ENCODE peak calls at places on chromosomes 1 and 21, in eight cellular contexts. X is HFF-Myc; R is CD4-positive, alpha-beta T cell; P is GM13976; E is endothelial cell; N is glutamatergic neuron; Q is heart left ventricle; K is cardiac muscle cell. H is an unnamed sample.

GRCh38 chr1:231493421-231494185 is 34.9 kb upstream of the TSNAX start:
- DNase-seq in X (peak), R (no peak), P (peak), E (no peak), N (no peak), Q (no peak), K (peak), H (no peak)

GRCh38 chr21:39673736-39674135 is 61.0 kb downstream of the B3GALT5 start:
- DNase-seq in X (no peak), R (no peak), P (no peak), E (no peak), N (no peak), Q (no peak), K (no peak), H (no peak)

GRCh38 chr1:103129255-103129654 is 20.9 kb upstream of the COL11A1 start:
- DNase-seq in X (no peak), R (no peak), P (no peak), E (no peak), N (no peak), Q (no peak), K (no peak), H (no peak)

GRCh38 chr1:21268281-21269239 is 21.7 kb downstream of the ECE1 start:
- DNase-seq in X (no peak), R (no peak), P (no peak), E (no peak), N (no peak), Q (peak), K (no peak), H (no peak)

GRCh38 chr1:44089371-44090070 is 29.1 kb upstream of the KLF17 start:
- DNase-seq in X (no peak), R (no peak), P (no peak), E (no peak), N (no peak), Q (no peak), K (no peak), H (no peak)

GRCh38 chr1:65050735-65051134 is 84.4 kb upstream of the JAK1 start:
- DNase-seq in X (no peak), R (no peak), P (no peak), E (no peak), N (no peak), Q (no peak), K (no peak), H (no peak)

GRCh38 chr1:150970818-150971582 is 3.6 kb downstream of the CERS2 start:
- DNase-seq in X (no peak), R (no peak), P (no peak), E (no peak), N (peak), Q (peak), K (peak), H (no peak)

GRCh38 chr1:200279810-200280411 is 129.9 kb downstream of the ZNF281 start:
- DNase-seq in X (peak), R (no peak), P (peak), E (peak), N (peak), Q (no peak), K (peak), H (no peak)

GRCh38 chr1:174408142-174408541 is 39.6 kb upstream of the GPR52 start:
- DNase-seq in X (peak), R (no peak), P (no peak), E (no peak), N (no peak), Q (no peak), K (no peak), H (peak)

GRCh38 chr1:80059940-80060339 is 1053.4 kb upstream of the ADGRL4 start:
- DNase-seq in X (no peak), R (no peak), P (no peak), E (no peak), N (no peak), Q (no peak), K (peak), H (no peak)

GRCh38 chr1:75641325-75641724 is 30.4 kb upstream of the SLC44A5 start:
- DNase-seq in X (no peak), R (no peak), P (no peak), E (no peak), N (no peak), Q (no peak), K (no peak), H (no peak)

GRCh38 chr21:46111857-46112730 is 14.2 kb downstream of the COL6A2 start:
- DNase-seq in X (no peak), R (no peak), P (no peak), E (peak), N (peak), Q (no peak), K (no peak), H (no peak)

GRCh38 chr1:154347961-154348360 is 22.6 kb downstream of the ATP8B2 start:
- DNase-seq in X (no peak), R (no peak), P (peak), E (no peak), N (no peak), Q (no peak), K (peak), H (no peak)

GRCh38 chr21:45215214-45215613 is 72.5 kb downstream of the POFUT2 start:
- DNase-seq in X (no peak), R (no peak), P (no peak), E (no peak), N (no peak), Q (no peak), K (no peak), H (no peak)

GRCh38 chr21:35382696-35383095 is 333.6 kb upstream of the RUNX1 start:
- DNase-seq in X (no peak), R (no peak), P (no peak), E (no peak), N (no peak), Q (no peak), K (no peak), H (no peak)

GRCh38 chr1:15994590-15995351 is 9.3 kb upstream of the SRARP start:
- DNase-seq in X (no peak), R (peak), P (peak), E (peak), N (peak), Q (peak), K (peak), H (no peak)

GRCh38 chr1:75616436-75617433 is 5.8 kb upstream of the SLC44A5 start:
- DNase-seq in X (peak), R (no peak), P (peak), E (peak), N (no peak), Q (no peak), K (peak), H (no peak)

GRCh38 chr1:240344918-240345317 is 253.2 kb downstream of the FMN2 start:
- DNase-seq in X (no peak), R (no peak), P (no peak), E (no peak), N (no peak), Q (no peak), K (no peak), H (no peak)

GRCh38 chr1:112332751-112333150 is 63.3 kb upstream of the CTTNBP2NL start:
- DNase-seq in X (no peak), R (no peak), P (no peak), E (no peak), N (no peak), Q (no peak), K (no peak), H (no peak)

GRCh38 chr1:1920608-1921458 is 1.8 kb upstream of the TMEM52 start:
- DNase-seq in X (no peak), R (no peak), P (no peak), E (peak), N (peak), Q (no peak), K (no peak), H (no peak)

GRCh38 chr1:20124451-20125057 is 5.2 kb upstream of the PLA2G2D start:
- DNase-seq in X (peak), R (no peak), P (no peak), E (no peak), N (no peak), Q (no peak), K (peak), H (peak)

GRCh38 chr1:39673215-39673614 is 1.3 kb upstream of the NT5C1A start:
- DNase-seq in X (no peak), R (no peak), P (no peak), E (no peak), N (no peak), Q (no peak), K (no peak), H (no peak)

GRCh38 chr1:39671793-39672550 is at the start of gene NT5C1A:
- DNase-seq in X (no peak), R (no peak), P (peak), E (peak), N (peak), Q (peak), K (peak), H (no peak)

GRCh38 chr1:39671433-39671792 is 494 bp downstream of the NT5C1A start:
- DNase-seq in X (no peak), R (no peak), P (peak), E (no peak), N (peak), Q (peak), K (no peak), H (no peak)

GRCh38 chr1:39670689-39671088 is 1.2 kb downstream of the NT5C1A start:
- DNase-seq in X (no peak), R (no peak), P (no peak), E (no peak), N (no peak), Q (no peak), K (no peak), H (no peak)

DNA sequence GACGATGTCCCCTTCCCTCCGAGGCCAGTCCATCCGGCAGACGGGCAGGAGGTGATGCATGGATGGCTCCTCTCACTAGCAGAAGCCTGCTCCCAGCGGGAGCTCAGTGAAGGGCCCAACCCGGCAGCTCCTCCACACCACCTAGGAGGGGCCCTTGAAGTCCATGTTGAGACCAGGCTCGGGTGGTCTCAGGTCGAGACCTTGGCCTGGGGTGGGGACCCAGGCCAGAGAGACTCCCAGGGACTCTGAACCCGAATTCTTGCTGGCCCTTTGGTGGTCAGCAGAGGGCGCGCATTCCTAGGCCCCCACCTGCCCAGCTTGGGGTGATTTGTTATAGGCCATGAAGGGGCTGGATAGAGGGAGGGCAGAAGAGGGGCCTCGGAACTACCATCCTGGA is 642 bp upstream of the NT5C1A start:
- DNase-seq in X (no peak), R (no peak), P (peak), E (peak), N (peak), Q (no peak), K (peak), H (no peak)
- TF ChIP-seq CTCF in X (peak), R (peak), P (peak), E (peak), N (peak), Q (peak), K (peak), H (peak)

DNA sequence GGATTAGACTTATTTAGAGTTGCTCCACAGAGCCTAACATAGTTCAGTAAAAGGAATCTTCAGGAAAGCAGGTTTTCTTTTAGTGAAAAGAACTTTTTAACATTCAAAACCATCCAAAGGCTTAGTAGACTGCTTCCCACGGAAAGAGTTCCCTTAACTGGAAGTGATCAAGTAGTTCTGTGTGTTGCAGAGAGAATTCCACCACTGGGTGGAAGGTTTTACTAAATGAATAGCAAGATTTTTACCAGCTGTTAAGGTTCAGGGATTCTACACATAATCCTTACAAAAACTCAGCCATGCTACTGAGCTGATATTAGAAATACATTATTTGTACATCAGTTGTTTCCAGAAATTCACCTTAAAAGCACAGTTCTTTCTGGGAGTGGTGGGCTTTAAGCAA is 119.7 kb downstream of the GDAP2 start:
- DNase-seq in X (no peak), R (no peak), P (no peak), E (no peak), N (no peak), Q (no peak), K (no peak), H (no peak)
- TF ChIP-seq CTCF in X (no peak), R (no peak), P (no peak), E (no peak), N (no peak), Q (no peak), K (no peak), H (peak)

DNA sequence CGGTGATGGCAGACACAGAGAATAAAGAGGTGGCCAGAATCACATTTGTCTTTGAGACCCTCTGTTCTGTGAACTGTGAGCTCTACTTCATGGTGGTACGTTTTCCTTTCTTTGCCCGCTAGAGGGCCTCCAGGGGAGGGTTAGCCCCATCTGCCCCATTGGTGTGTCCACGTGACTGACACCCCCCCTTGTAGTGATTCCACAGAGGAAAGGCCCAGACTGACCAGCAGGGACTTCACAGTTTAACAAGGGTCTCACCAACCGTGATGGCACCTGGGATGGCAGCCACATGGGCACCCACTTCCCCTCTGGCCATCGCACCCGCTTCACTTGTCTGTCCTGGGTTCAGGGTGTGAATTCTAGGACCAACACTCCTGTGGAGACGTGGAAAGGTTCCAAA is 22.3 kb upstream of the SARS1 start:
- DNase-seq in X (no peak), R (no peak), P (no peak), E (no peak), N (no peak), Q (no peak), K (no peak), H (no peak)
- TF ChIP-seq CTCF in X (peak), R (no peak), P (peak), E (no peak), N (no peak), Q (no peak), K (no peak), H (peak)

GRCh38 chr1:6795661-6796060 is 10.4 kb downstream of the CAMTA1 start:
- DNase-seq in X (no peak), R (no peak), P (no peak), E (no peak), N (no peak), Q (no peak), K (peak), H (no peak)
- TF ChIP-seq CTCF in X (no peak), R (no peak), P (no peak), E (no peak), N (no peak), Q (no peak), K (no peak), H (no peak)

GRCh38 chr1:63671514-63671913 is 78.3 kb downstream of the PGM1 start:
- DNase-seq in X (no peak), R (no peak), P (no peak), E (no peak), N (no peak), Q (no peak), K (no peak), H (no peak)

GRCh38 chr1:63674865-63675815 is 81.9 kb downstream of the PGM1 start:
- DNase-seq in X (no peak), R (no peak), P (no peak), E (no peak), N (no peak), Q (no peak), K (peak), H (no peak)

GRCh38 chr1:63677497-63677896 is 84.3 kb downstream of the PGM1 start:
- DNase-seq in X (no peak), R (no peak), P (no peak), E (no peak), N (no peak), Q (no peak), K (no peak), H (no peak)

GRCh38 chr1:63678200-63678599 is 85.0 kb downstream of the PGM1 start:
- DNase-seq in X (no peak), R (no peak), P (no peak), E (no peak), N (no peak), Q (no peak), K (no peak), H (no peak)

DNA sequence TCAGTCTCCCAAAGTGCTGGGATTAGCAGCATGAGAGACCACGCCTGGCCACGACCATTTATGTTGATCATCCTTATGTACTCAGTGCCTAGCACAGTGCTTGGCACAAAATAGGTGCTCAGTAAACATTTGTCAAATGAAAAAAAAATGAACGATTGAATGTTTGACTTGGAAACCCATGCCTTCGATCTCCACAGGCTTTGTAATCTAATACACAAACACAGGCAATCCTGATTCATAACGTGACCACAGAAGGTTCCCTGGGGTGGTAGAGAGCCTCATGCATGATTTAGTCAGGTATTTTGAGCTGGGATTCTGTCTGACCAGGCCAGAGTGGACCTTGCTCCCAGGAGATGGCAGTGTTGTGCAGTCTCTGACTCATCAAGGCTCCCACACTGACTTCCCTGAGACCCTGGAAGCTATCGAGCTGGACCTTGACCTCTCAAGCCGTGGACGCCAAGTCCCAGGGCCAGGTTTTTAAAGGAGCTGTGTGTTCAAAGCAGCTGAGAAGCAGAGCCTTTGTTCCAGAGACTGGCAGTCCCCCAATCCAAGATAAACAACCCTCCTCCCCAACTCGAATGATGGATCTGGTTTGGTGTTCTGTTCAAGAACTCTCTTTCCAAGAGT is 81.1 kb downstream of the PGM1 start:
- DNase-seq in X (peak), R (no peak), P (peak), E (peak), N (peak), Q (peak), K (peak), H (peak)
- TF ChIP-seq CTCF in X (peak), R (no peak), P (peak), E (no peak), N (peak), Q (peak), K (peak), H (peak)

GRCh38 chr1:171801395-171801990 is 20.0 kb downstream of the METTL13 start:
- DNase-seq in X (peak), R (no peak), P (peak), E (peak), N (no peak), Q (no peak), K (peak), H (no peak)
- TF ChIP-seq CTCF in X (peak), R (peak), P (peak), E (peak), N (peak), Q (peak), K (peak), H (peak)

GRCh38 chr1:171985639-171986038 is 144.3 kb downstream of the DNM3 start:
- DNase-seq in X (no peak), R (no peak), P (no peak), E (peak), N (peak), Q (peak), K (no peak), H (no peak)

GRCh38 chr1:171988243-171988642 is 146.9 kb downstream of the DNM3 start:
- DNase-seq in X (no peak), R (no peak), P (no peak), E (no peak), N (no peak), Q (no peak), K (no peak), H (no peak)

GRCh38 chr1:171984850-171985485 is 143.7 kb downstream of the DNM3 start:
- DNase-seq in X (no peak), R (no peak), P (peak), E (no peak), N (no peak), Q (no peak), K (peak), H (no peak)

GRCh38 chr1:171984262-171984661 is 143.0 kb downstream of the DNM3 start:
- DNase-seq in X (no peak), R (no peak), P (no peak), E (no peak), N (no peak), Q (peak), K (no peak), H (no peak)

DNA sequence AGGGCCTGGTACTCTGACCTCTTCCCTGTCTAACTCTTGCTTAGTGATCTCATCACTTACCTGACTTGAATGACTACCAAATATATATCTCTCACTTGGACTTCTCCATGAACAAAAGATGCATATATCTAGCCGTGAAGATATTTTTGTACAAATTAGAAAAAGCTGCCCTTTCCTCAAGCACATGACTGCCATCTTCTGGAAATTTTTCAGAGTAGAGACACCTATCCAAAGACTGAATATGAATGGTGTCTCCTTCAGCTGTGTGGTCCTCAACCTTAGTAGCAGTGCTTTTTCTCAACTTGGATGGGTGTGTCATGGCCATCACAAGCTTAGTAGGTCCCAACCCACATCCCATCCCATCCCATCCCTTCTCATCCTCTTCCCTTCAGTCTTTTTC is 142.3 kb downstream of the DNM3 start:
- DNase-seq in X (no peak), R (no peak), P (no peak), E (no peak), N (no peak), Q (no peak), K (peak), H (peak)
- TF ChIP-seq CTCF in X (peak), R (no peak), P (no peak), E (no peak), N (no peak), Q (peak), K (peak), H (peak)

GRCh38 chr1:203368624-203369451 is 17.9 kb upstream of the FMOD start:
- DNase-seq in X (peak), R (no peak), P (no peak), E (no peak), N (no peak), Q (peak), K (peak), H (peak)
- TF ChIP-seq CTCF in X (peak), R (no peak), P (no peak), E (no peak), N (no peak), Q (peak), K (peak), H (peak)

GRCh38 chr1:221939598-221939997 is 197.7 kb upstream of the DUSP10 start:
- DNase-seq in X (no peak), R (no peak), P (no peak), E (no peak), N (peak), Q (no peak), K (no peak), H (no peak)
- TF ChIP-seq CTCF in X (no peak), R (no peak), P (no peak), E (no peak), N (no peak), Q (no peak), K (no peak), H (no peak)